ENCODE peak calls at places on chromosome 13, in five cellular contexts. One of them, this sample, is unnamed.

GRCh38 chr13:102443234-102443633 is 41.4 kb upstream of the FGF14 start:
- DNase-seq in epithelial cell of esophagus: peak
- DNase-seq in IMR-90: no peak
- DNase-seq in ascending aorta: no peak
- DNase-seq in psoas muscle: no peak
- DNase-seq in this sample: no peak

GRCh38 chr13:45419945-45420344 is 1.8 kb upstream of the SLC25A30 start:
- DNase-seq in psoas muscle: no peak
- DNase-seq in IMR-90: no peak
- DNase-seq in ascending aorta: no peak
- DNase-seq in epithelial cell of esophagus: no peak
- DNase-seq in this sample: no peak

GRCh38 chr13:73466561-73466960 is 407.8 kb downstream of the KLF5 start:
- DNase-seq in IMR-90: no peak
- DNase-seq in epithelial cell of esophagus: peak
- DNase-seq in psoas muscle: no peak
- DNase-seq in ascending aorta: no peak
- DNase-seq in this sample: no peak

GRCh38 chr13:32453981-32454380 is 26.1 kb upstream of the N4BP2L1 start:
- DNase-seq in psoas muscle: no peak
- DNase-seq in epithelial cell of esophagus: no peak
- DNase-seq in ascending aorta: no peak
- DNase-seq in IMR-90: peak
- DNase-seq in this sample: no peak

GRCh38 chr13:35978607-35979316 is 152.4 kb downstream of the DCLK1 start:
- DNase-seq in ascending aorta: no peak
- DNase-seq in psoas muscle: no peak
- DNase-seq in IMR-90: peak
- DNase-seq in epithelial cell of esophagus: peak
- DNase-seq in this sample: peak

GRCh38 chr13:64819081-64819480 is 2411.1 kb downstream of the PCDH9 start:
- DNase-seq in ascending aorta: no peak
- DNase-seq in epithelial cell of esophagus: peak
- DNase-seq in psoas muscle: no peak
- DNase-seq in IMR-90: peak
- DNase-seq in this sample: peak

GRCh38 chr13:105814219-105814901 is 721.1 kb downstream of the EFNB2 start:
- DNase-seq in psoas muscle: no peak
- DNase-seq in epithelial cell of esophagus: peak
- DNase-seq in IMR-90: no peak
- DNase-seq in ascending aorta: no peak
- DNase-seq in this sample: no peak

GRCh38 chr13:106376411-106377112 is 158.9 kb downstream of the EFNB2 start:
- DNase-seq in epithelial cell of esophagus: peak
- DNase-seq in psoas muscle: no peak
- DNase-seq in IMR-90: peak
- DNase-seq in ascending aorta: no peak
- DNase-seq in this sample: peak

GRCh38 chr13:107266657-107267056 is 698.7 kb upstream of the ARGLU1 start:
- DNase-seq in IMR-90: no peak
- DNase-seq in psoas muscle: no peak
- DNase-seq in ascending aorta: no peak
- DNase-seq in epithelial cell of esophagus: peak
- DNase-seq in this sample: no peak

GRCh38 chr13:113837554-113838355 is 26.1 kb downstream of the GAS6 start:
- DNase-seq in epithelial cell of esophagus: peak
- DNase-seq in psoas muscle: peak
- DNase-seq in ascending aorta: peak
- DNase-seq in IMR-90: peak
- DNase-seq in this sample: peak

GRCh38 chr13:114009590-114010400 is 35.9 kb upstream of the C13orf46 start:
- DNase-seq in epithelial cell of esophagus: no peak
- DNase-seq in ascending aorta: no peak
- DNase-seq in psoas muscle: peak
- DNase-seq in IMR-90: no peak
- DNase-seq in this sample: no peak

GRCh38 chr13:78478183-78478582 is 125.2 kb downstream of the POU4F1 start:
- DNase-seq in ascending aorta: no peak
- DNase-seq in psoas muscle: no peak
- DNase-seq in IMR-90: no peak
- DNase-seq in epithelial cell of esophagus: no peak
- DNase-seq in this sample: no peak

DNA sequence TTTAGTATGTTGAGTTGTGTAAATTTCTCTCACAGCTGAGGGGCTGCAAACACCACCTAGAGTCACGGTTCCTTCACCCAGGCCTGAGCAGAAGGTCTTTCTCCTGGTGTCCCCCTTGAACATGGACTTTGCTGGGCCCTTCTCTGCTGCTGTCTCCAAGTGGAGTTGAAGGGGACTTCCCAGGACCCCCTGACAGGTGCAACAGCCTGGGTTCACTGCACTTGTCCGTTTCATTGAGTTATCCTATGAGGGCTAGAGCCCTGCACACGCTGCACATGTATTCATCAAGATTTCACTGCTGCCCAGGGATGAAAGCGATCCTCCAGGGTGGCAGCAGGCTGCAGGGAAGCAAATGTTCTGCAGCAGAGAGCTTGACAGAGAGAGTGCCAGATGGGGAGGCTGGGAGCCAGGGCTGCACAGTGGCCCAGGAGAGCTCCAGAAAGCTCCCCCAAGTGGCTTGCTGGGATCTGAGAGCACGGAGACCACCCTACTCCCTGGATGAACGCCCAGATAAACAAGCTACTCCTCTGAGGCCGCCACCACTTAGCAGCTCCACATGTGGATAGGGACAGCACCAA is 10.3 kb downstream of the TMEM272 start:
- DNase-seq in IMR-90: no peak
- DNase-seq in epithelial cell of esophagus: no peak
- DNase-seq in psoas muscle: no peak
- DNase-seq in ascending aorta: no peak
- DNase-seq in this sample: no peak
- H3K4me3 ChIP-seq in IMR-90: no peak
- H3K4me3 ChIP-seq in epithelial cell of esophagus: no peak
- H3K4me3 ChIP-seq in psoas muscle: no peak
- H3K4me3 ChIP-seq in ascending aorta: no peak
- H3K4me3 ChIP-seq in this sample: no peak

DNA sequence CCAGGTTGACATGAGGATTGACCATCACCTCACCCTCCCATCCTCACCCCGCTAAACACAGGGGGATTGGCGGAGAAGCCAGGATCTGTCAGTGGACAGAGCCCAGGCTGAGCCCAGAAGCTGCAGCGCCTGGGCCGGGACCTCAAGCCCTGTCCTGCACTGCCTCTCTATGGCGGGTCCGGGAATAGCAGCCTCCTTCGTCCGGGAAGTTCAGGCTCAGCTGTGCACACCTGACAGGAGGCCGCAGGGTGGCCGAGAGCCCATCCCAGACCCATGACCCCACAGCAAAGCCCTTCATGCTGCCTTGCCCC is 67.8 kb downstream of the SPACA7 start:
- DNase-seq in ascending aorta: no peak
- DNase-seq in epithelial cell of esophagus: peak
- DNase-seq in psoas muscle: peak
- DNase-seq in IMR-90: peak
- DNase-seq in this sample: peak
- TF ChIP-seq CTCF in ascending aorta: peak
- TF ChIP-seq CTCF in epithelial cell of esophagus: peak
- TF ChIP-seq CTCF in psoas muscle: peak
- TF ChIP-seq CTCF in IMR-90: peak
- TF ChIP-seq CTCF in this sample: peak

GRCh38 chr13:50917572-50917971 is 8.0 kb downstream of the RNASEH2B start:
- DNase-seq in ascending aorta: no peak
- DNase-seq in IMR-90: no peak
- DNase-seq in psoas muscle: no peak
- DNase-seq in epithelial cell of esophagus: no peak
- DNase-seq in this sample: no peak
- H3K4me3 ChIP-seq in ascending aorta: no peak
- H3K4me3 ChIP-seq in IMR-90: no peak
- H3K4me3 ChIP-seq in psoas muscle: no peak
- H3K4me3 ChIP-seq in epithelial cell of esophagus: no peak
- H3K4me3 ChIP-seq in this sample: no peak

DNA sequence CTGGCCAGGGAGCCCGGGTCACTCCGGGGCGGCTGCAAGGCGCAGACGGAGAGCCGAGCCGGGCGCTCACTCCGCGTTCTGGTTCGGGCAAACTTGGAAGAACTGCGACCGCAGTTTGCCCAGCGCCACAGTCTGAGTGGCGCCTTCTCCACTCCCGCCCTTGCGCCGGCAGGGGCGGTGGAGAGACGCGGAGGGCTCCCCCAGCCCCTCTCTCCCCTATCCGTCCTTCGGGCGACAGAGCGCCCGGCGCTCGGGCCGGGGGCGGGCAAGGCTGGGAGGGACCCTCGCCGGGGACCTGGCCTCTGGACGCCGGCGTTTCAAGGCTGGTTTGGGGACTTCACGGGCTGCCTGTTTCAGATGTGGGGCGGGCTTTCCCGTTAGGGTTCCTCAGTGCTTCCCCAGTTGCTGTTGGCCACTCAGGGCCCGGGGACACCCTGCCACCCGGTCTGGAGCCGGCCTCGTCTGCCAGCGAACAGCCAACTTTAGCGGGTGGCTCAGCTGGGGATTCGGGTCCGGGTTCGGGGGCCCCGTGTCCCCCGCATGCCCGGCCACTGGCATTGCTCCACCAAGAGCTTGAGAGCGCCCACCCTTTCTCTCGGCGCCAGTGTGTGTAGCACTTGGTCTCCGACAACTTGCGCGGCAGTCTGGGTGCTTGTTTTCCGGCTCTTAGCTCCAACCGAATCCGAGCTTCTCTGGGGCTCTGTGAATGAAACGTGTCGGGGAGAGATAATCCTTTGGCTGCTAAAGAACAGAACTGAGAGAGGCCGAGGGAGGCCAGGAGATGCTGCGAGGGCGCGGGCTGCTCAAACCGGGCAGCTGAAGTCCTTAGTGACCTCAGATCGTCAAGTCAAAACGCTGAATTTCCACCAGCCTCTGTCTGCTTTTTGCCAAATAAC is 1.5 kb downstream of the GPC6 start:
- DNase-seq in epithelial cell of esophagus: peak
- DNase-seq in ascending aorta: no peak
- DNase-seq in IMR-90: peak
- DNase-seq in psoas muscle: peak
- DNase-seq in this sample: peak
- TF ChIP-seq CTCF in epithelial cell of esophagus: peak
- TF ChIP-seq CTCF in ascending aorta: no peak
- TF ChIP-seq CTCF in IMR-90: peak
- TF ChIP-seq CTCF in psoas muscle: peak
- TF ChIP-seq CTCF in this sample: peak

DNA sequence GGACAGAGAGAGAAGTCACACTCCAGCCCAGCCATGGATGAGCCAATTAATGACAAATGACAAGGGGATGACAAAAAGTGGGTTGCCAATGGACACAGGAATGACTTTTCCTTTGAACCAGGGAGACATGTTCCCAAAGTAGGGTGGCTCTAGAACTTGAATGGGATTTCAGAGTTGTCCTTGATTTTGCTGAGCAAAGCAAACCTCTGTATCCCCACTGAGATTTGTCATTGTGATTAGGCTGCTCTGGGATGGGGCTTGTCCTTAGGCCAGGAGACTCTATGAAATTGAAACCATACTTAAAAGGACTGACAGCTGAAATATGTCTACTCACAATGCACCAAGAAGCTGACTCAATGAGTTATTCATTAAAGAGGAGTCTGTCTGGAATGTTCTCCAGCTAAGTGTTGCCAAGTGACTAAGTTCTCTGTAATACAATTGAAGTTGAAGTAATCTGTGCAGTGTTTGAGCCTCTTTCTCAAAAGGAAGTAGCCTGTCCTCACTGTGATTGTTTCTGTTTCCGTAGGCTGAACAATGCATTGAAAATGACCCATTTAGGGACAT is 69.0 kb upstream of the PCDH9 start:
- DNase-seq in psoas muscle: no peak
- DNase-seq in ascending aorta: no peak
- DNase-seq in epithelial cell of esophagus: peak
- DNase-seq in IMR-90: peak
- DNase-seq in this sample: peak
- H3K4me3 ChIP-seq in psoas muscle: no peak
- H3K4me3 ChIP-seq in ascending aorta: no peak
- H3K4me3 ChIP-seq in epithelial cell of esophagus: no peak
- H3K4me3 ChIP-seq in IMR-90: peak
- H3K4me3 ChIP-seq in this sample: no peak

GRCh38 chr13:31051999-31052398 is 109.7 kb downstream of the HSPH1 start:
- DNase-seq in ascending aorta: no peak
- DNase-seq in IMR-90: peak
- DNase-seq in psoas muscle: no peak
- DNase-seq in epithelial cell of esophagus: no peak
- DNase-seq in this sample: no peak
- TF ChIP-seq CTCF in ascending aorta: no peak
- TF ChIP-seq CTCF in IMR-90: no peak
- TF ChIP-seq CTCF in psoas muscle: no peak
- TF ChIP-seq CTCF in epithelial cell of esophagus: peak
- TF ChIP-seq CTCF in this sample: no peak

DNA sequence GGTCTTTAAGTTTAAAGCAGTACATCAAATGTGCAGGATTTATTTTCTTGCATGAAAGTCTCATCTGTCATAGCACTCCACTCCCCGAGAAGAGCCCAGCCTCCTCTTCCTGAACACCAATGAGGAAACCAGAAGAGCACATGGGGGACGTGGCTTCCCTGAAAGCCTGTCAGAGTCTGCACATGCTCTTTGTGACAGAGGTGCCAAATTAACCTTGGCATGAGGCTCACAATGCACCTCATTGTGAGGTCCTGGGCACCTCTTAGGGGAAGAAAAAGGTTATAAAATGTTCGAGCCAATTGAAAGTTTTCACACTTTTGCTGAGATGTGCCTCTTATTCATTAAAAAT is 141.3 kb upstream of the RFC3 start:
- DNase-seq in psoas muscle: peak
- DNase-seq in IMR-90: peak
- DNase-seq in ascending aorta: no peak
- DNase-seq in epithelial cell of esophagus: peak
- DNase-seq in this sample: peak
- H3K4me3 ChIP-seq in psoas muscle: peak
- H3K4me3 ChIP-seq in IMR-90: peak
- H3K4me3 ChIP-seq in ascending aorta: peak
- H3K4me3 ChIP-seq in epithelial cell of esophagus: peak
- H3K4me3 ChIP-seq in this sample: peak

This sample was measured in astrocyte of the spinal cord.